ENCODE peak calls at places on chromosome 3, in nine cellular contexts. J, T, E, P, G, C, U, W and S are unnamed samples.
A peak's percentile ranks its signal among the peaks of the same experiment; 100 is the strongest.

GRCh38 chr3:186759231-186759930 is 24.0 kb upstream of the EIF4A2 start:
- DNase-seq in G (no peak), E (no peak), C (no peak), U (no peak), P (no peak), W (no peak), T (no peak), J (no peak), S (no peak)

GRCh38 chr3:176776622-176777021 is 420.7 kb downstream of the TBL1XR1 start:
- DNase-seq in J (no peak), G (no peak), U (no peak), E (no peak), W (no peak), C (no peak), T (no peak), P (no peak), S (no peak)

GRCh38 chr3:159911664-159912037 is 77.0 kb upstream of the IL12A start:
- DNase-seq in G (no peak), E (no peak), J (no peak), C (no peak), T (no peak), W (no peak), P (no peak), U (no peak), S (no peak)

GRCh38 chr3:115804722-115805121 is 181.4 kb downstream of the GAP43 start:
- DNase-seq in U (peak; percentile 66), G (peak; percentile 65), P (no peak), W (no peak), C (no peak), E (peak; percentile 95), J (no peak), T (no peak), S (no peak)

GRCh38 chr3:112531358-112531781 is 30.4 kb downstream of the ATG3 start:
- DNase-seq in T (no peak), W (no peak), E (peak; percentile 56), P (no peak), C (peak; percentile 45), U (peak; percentile 38), G (peak; percentile 11), J (no peak), S (no peak)

GRCh38 chr3:101813817-101814440 is 34.9 kb downstream of the NXPE3 start:
- DNase-seq in P (no peak), J (no peak), T (no peak), U (peak; percentile 22), E (peak; percentile 60), G (no peak), W (no peak), C (no peak), S (no peak)

GRCh38 chr3:196792771-196793170 is 53.1 kb downstream of the PAK2 start:
- DNase-seq in C (peak; percentile 53), T (no peak), E (peak; percentile 35), J (no peak), P (no peak), W (no peak), G (no peak), U (peak; percentile 16), S (no peak)

GRCh38 chr3:133506215-133506901 is 67.1 kb upstream of the CDV3 start:
- DNase-seq in C (peak; percentile 81), P (peak; percentile 6), J (no peak), U (no peak), G (no peak), T (peak; percentile 20), E (no peak), W (peak; percentile 56), S (peak; percentile 17)

GRCh38 chr3:146227486-146227885 is 23.4 kb downstream of the PLSCR4 start:
- DNase-seq in J (peak; percentile 35), C (peak; percentile 28), P (no peak), G (no peak), W (no peak), E (no peak), T (no peak), U (no peak), S (no peak)

GRCh38 chr3:45806072-45806471 is 9.7 kb upstream of the SLC6A20 start:
- DNase-seq in P (no peak), W (no peak), C (no peak), G (no peak), U (no peak), J (no peak), T (no peak), E (no peak), S (no peak)

GRCh38 chr3:172564499-172564898 is 41.3 kb upstream of the TNFSF10 start:
- DNase-seq in T (no peak), W (no peak), C (no peak), J (no peak), G (no peak), E (no peak), U (no peak), P (no peak), S (no peak)